ENCODE peak calls at places on chromosomes 16 and 17, in seven cellular contexts. R, J, M, T, Y, S and Z are unnamed samples. For H3K4me1, the result is how much of the 10 kb centered on the place peaks cover.

GRCh38 chr16:48687421-48688038 is 77.5 kb upstream of the N4BP1 start:
- DNase-seq in R (peak), J (no peak), M (peak), T (peak), Y (peak), S (no peak), Z (peak)

GRCh38 chr17:74410001-74410443 is 21.9 kb upstream of the GPRC5C start:
- DNase-seq in R (no peak), J (no peak), M (no peak), T (no peak), Y (no peak), S (no peak), Z (no peak)

GRCh38 chr17:82709676-82710498 is 6.6 kb upstream of the FN3KRP start:
- DNase-seq in R (no peak), J (no peak), M (no peak), T (no peak), Y (no peak), S (no peak), Z (no peak)

GRCh38 chr17:18324140-18325049 is 9.3 kb downstream of the SMCR8 start:
- DNase-seq in R (no peak), J (no peak), M (no peak), T (no peak), Y (no peak), S (peak), Z (no peak)

GRCh38 chr16:25033852-25034251 is 18.7 kb upstream of the ARHGAP17 start:
- DNase-seq in R (no peak), J (no peak), M (no peak), T (peak), Y (no peak), S (peak), Z (peak)

GRCh38 chr16:50509521-50510341 is 38.5 kb upstream of the NKD1 start:
- DNase-seq in R (peak), J (no peak), M (peak), T (peak), Y (peak), S (no peak), Z (no peak)

GRCh38 chr16:85056211-85056748 is 28.7 kb downstream of the KIAA0513 start:
- DNase-seq in R (peak), J (no peak), M (no peak), T (peak), Y (peak), S (no peak), Z (peak)

GRCh38 chr16:64240586-64240985 is 881.3 kb downstream of the CDH11 start:
- DNase-seq in R (no peak), J (no peak), M (no peak), T (no peak), Y (no peak), S (no peak), Z (peak)

GRCh38 chr17:70261170-70261569 is 91.8 kb downstream of the KCNJ2 start:
- DNase-seq in R (no peak), J (no peak), M (no peak), T (no peak), Y (no peak), S (no peak), Z (no peak)

GRCh38 chr16:8885674-8886592 is 3.8 kb downstream of the LITAFD start:
- DNase-seq in R (peak), J (no peak), M (no peak), T (no peak), Y (no peak), S (no peak), Z (peak)

GRCh38 chr17:2222901-2223616 is 80.5 kb downstream of the SMG6 start:
- DNase-seq in R (peak), J (no peak), M (peak), T (peak), Y (peak), S (peak), Z (peak)

GRCh38 chr17:28698253-28698941 is 13.3 kb downstream of the PROCA1 start:
- DNase-seq in R (no peak), J (no peak), M (no peak), T (no peak), Y (no peak), S (no peak), Z (no peak)

GRCh38 chr16:63530974-63531373 is 1494.7 kb upstream of the CDH8 start:
- DNase-seq in R (no peak), J (no peak), M (no peak), T (no peak), Y (no peak), S (no peak), Z (no peak)

GRCh38 chr16:80725566-80726162 is 78.7 kb downstream of the CDYL2 start:
- DNase-seq in R (no peak), J (no peak), M (no peak), T (no peak), Y (no peak), S (no peak), Z (no peak)

GRCh38 chr17:80409626-80410025 is 5.3 kb upstream of the ENDOV start:
- DNase-seq in R (no peak), J (no peak), M (no peak), T (no peak), Y (no peak), S (no peak), Z (no peak)

DNA sequence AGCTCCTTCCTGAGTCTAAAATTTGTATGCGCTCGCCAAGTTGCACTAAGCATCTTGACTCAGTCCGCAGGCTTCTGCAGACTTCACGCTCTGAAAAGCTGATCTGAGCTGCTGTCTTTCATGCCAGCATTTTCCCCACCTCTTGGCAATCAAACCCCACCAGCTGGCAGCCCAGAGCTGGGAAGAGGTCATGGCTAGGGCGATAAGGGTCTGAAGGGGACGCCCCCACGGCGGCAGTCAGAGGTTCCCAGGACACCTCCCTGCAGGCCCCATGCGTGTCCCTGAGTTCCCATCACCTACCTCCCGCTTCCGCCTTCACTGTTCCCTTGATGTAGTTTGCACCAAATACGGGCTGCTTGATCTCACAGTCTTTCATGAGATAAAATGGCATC is 5.1 kb upstream of the UNC13D start:
- DNase-seq in R (no peak), J (no peak), M (no peak), T (no peak), Y (no peak), S (no peak), Z (no peak)
- H3K4me1 ChIP-seq in R (under half), J (half or more), M (half or more), T (half or more), Y (half or more), S (half or more), Z (half or more)

DNA sequence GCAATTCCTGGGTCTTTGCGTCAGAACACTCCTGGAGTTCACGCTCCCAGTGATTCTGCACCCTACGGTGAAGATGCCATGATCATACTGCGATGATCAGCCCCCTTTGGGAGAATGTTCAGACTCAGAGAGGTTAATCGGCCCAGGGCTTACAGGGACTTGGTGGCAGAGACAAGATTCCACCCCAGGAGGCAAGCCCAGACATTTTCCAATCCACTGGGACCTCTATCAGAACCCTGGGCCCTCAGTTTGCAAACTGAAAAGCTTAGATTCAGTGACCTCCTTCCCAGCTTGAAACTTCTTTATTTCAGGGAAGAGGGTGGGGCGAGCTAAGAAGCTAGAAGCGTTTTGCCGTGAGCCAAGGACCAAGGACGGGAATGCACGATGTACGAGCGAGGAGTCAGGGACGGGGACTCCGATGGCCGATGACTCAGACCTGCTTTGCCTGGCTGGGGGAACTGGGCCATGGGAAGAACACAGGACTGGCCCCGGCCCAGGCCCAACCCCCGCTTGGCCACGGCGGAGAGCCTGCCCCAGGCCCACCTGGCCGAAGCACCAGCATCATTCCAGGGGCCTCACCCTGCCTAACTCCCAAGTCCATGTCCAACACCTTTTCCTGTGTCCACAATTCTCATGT is 34.7 kb downstream of the SOCS3 start:
- DNase-seq in R (peak), J (no peak), M (no peak), T (peak), Y (peak), S (peak), Z (peak)
- H3K4me1 ChIP-seq in R (under half), J (under half), M (under half), T (under half), Y (under half), S (under half), Z (half or more)

DNA sequence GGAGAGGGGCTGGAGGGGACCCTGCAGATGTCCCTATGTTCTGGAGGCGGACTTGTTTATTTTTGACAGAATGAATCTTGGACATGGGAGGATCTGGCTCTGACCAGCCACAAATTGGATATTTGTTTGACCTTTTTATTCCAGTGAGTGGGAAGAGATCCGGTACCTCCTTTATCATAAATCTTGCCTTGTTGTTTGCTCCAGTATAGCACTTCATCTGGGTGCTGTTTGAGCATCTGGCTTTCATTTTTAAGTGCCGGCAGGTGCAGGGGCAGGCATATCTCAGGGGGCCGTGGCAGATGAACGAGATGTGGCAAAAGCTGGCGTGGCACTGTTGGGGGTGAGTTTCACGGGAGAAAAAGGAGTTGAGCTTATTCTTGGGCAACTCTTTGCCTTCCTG is 37.8 kb downstream of the MSI2 start:
- DNase-seq in R (no peak), J (no peak), M (no peak), T (no peak), Y (no peak), S (no peak), Z (no peak)
- H3K4me1 ChIP-seq in R (under half), J (under half), M (under half), T (under half), Y (under half), S (under half), Z (under half)

DNA sequence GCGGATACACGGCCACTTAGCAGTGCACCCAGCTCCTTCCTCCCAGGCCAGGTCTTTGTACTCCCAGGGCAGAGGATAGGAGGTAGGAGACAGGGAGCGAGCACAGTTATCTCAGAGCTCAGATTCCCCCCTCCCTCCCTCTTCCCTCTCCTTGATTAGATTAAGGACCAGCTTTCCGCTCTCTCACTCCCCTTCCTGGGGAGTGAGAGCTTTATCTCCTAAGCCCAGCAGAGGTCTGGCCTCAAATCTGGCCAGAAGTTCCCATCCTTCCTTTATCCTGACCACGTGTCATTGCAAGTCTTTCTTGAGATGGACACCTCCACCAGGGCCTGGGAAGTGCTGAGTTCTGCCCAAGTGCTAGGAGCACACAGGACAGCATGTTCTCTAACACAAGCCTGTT is 5.1 kb downstream of the ARL4D start:
- DNase-seq in R (no peak), J (no peak), M (no peak), T (no peak), Y (no peak), S (no peak), Z (no peak)
- H3K4me1 ChIP-seq in R (under half), J (under half), M (under half), T (under half), Y (under half), S (half or more), Z (under half)

GRCh38 chr17:61413654-61414133 is 14.1 kb downstream of the TBX2 start:
- DNase-seq in R (no peak), J (no peak), M (no peak), T (peak), Y (no peak), S (peak), Z (no peak)
- H3K4me1 ChIP-seq in R (under half), J (under half), M (under half), T (under half), Y (half or more), S (half or more), Z (under half)

GRCh38 chr16:87837627-87838289 is 31.5 kb downstream of the SLC7A5 start:
- DNase-seq in R (no peak), J (no peak), M (no peak), T (no peak), Y (no peak), S (no peak), Z (no peak)
- H3K4me1 ChIP-seq in R (under half), J (half or more), M (under half), T (under half), Y (under half), S (under half), Z (under half)

DNA sequence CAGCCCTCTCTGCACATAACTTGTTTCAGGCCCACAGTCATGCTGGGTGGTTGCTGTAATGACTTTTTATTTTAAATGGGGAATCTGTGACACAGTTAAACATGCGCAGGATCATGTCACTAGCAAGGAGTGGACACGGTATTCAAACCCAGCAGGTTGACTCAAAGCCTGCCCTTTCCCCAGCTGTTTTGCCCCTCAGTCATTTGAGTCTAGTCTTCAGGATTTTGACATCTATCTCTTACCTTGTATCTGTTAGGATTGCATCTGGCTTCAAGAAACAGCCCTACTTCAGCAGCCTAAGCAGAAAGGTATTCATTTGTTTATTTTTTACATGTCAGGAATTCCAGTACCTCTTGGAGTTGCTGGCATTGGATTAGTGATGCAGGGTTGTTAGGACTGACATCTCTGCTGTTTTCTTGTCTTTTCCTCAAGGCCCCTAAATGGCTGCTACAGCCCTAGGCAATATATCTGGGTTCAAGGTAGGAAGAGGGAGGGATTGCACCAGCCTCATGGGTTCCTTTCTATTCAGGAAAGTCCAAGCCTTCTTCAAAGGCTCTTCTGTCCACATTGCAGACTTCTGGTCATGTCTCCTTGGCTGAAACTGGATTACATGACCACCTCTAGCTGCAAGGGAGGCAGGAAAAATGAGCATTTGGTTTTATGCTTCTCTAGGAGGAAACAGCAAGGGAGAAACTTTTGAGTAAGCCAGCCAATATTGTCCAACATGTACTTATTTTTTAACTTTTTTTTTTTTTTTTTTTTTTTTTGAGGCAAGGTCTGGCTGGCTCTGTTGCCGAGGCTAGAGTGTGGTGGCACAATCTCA is 22.8 kb downstream of the ABCC1 start:
- DNase-seq in R (no peak), J (no peak), M (no peak), T (no peak), Y (no peak), S (no peak), Z (no peak)
- H3K4me1 ChIP-seq in R (under half), J (under half), M (under half), T (under half), Y (under half), S (half or more), Z (under half)

GRCh38 chr16:17305694-17306093 is 165.1 kb downstream of the XYLT1 start:
- DNase-seq in R (no peak), J (no peak), M (no peak), T (no peak), Y (no peak), S (no peak), Z (no peak)
- H3K4me1 ChIP-seq in R (under half), J (under half), M (half or more), T (under half), Y (under half), S (half or more), Z (under half)